ENCODE peak calls at places on chromosomes 12 and 14, in five cellular contexts. S, F, X, K and C are unnamed samples.
A peak's percentile ranks its signal among the peaks of the same experiment; 100 is the strongest.

GRCh38 chr12:38954119-38954746 is 48.8 kb upstream of the CPNE8 start:
- DNase-seq in S (no peak), F (no peak), X (no peak), K (no peak), C (no peak)

GRCh38 chr12:29405561-29405960 is 24.6 kb upstream of the ERGIC2 start:
- DNase-seq in S (no peak), F (no peak), X (no peak), K (no peak), C (no peak)

GRCh38 chr12:69239922-69240624 is 704 bp downstream of the CPSF6 start:
- DNase-seq in S (peak; percentile 43), F (no peak), X (peak; percentile 61), K (peak; percentile 57), C (peak; percentile 38)

GRCh38 chr12:116492703-116493324 is 66.4 kb upstream of the MAP1LC3B2 start:
- DNase-seq in S (peak; percentile 76), F (peak; percentile 72), X (no peak), K (no peak), C (no peak)

GRCh38 chr12:16526693-16527092 is 79.3 kb downstream of the LMO3 start:
- DNase-seq in S (peak; percentile 20), F (peak; percentile 89), X (no peak), K (no peak), C (no peak)

GRCh38 chr12:127726928-127727327 is 540.0 kb upstream of the TMEM132C start:
- DNase-seq in S (no peak), F (no peak), X (no peak), K (no peak), C (no peak)

GRCh38 chr12:51973560-51973959 is 22.1 kb downstream of the ACVR1B start:
- DNase-seq in S (no peak), F (peak; percentile 48), X (no peak), K (no peak), C (no peak)

GRCh38 chr14:75200451-75200850 is 24.0 kb upstream of the TMED10 start:
- DNase-seq in S (no peak), F (no peak), X (peak; percentile 54), K (peak; percentile 27), C (no peak)

GRCh38 chr14:33765251-33765650 is 185.6 kb downstream of the EGLN3 start:
- DNase-seq in S (peak; percentile 44), F (no peak), X (peak; percentile 82), K (no peak), C (peak; percentile 69)

GRCh38 chr12:31651893-31652521 is 7.5 kb upstream of the ETFBKMT start:
- DNase-seq in S (no peak), F (peak; percentile 41), X (no peak), K (no peak), C (peak; percentile 74)

GRCh38 chr14:69398818-69399210 is 322 bp downstream of the SLC39A9 start:
- DNase-seq in S (no peak), F (no peak), X (no peak), K (no peak), C (no peak)

GRCh38 chr12:122981036-122981471 is 573 bp downstream of the ARL6IP4 start:
- DNase-seq in S (peak; percentile 64), F (no peak), X (no peak), K (no peak), C (peak; percentile 47)

GRCh38 chr12:78473136-78473535 is 391.4 kb upstream of the SYT1 start:
- DNase-seq in S (no peak), F (peak; percentile 17), X (no peak), K (no peak), C (peak; percentile 40)

GRCh38 chr14:73397810-73398209 is 60.5 kb downstream of the NUMB start:
- DNase-seq in S (peak; percentile 51), F (no peak), X (no peak), K (no peak), C (no peak)

GRCh38 chr14:57999471-57999870 is 133.6 kb upstream of the SLC35F4 start:
- DNase-seq in S (no peak), F (no peak), X (no peak), K (no peak), C (no peak)

GRCh38 chr14:92511472-92512247 is 1.9 kb upstream of the RIN3 start:
- DNase-seq in S (peak; percentile 98), F (peak; percentile 93), X (peak; percentile 35), K (no peak), C (no peak)

GRCh38 chr12:121465921-121466799 is 66.2 kb downstream of the RNF34 start:
- DNase-seq in S (peak; percentile 32), F (no peak), X (no peak), K (peak; percentile 23), C (no peak)

GRCh38 chr12:131912526-131913274 is 16.4 kb upstream of the PUS1 start:
- DNase-seq in S (peak; percentile 74), F (peak; percentile 41), X (peak; percentile 79), K (no peak), C (no peak)

GRCh38 chr14:74618078-74618952 is 6.3 kb upstream of the LTBP2 start:
- DNase-seq in S (peak; percentile 91), F (no peak), X (no peak), K (no peak), C (no peak)

GRCh38 chr14:31059152-31059924 is 33.2 kb upstream of the STRN3 start:
- DNase-seq in S (peak; percentile 84), F (peak; percentile 57), X (peak; percentile 31), K (no peak), C (no peak)

GRCh38 chr14:22987291-22987690 is 4.9 kb upstream of the AJUBA start:
- DNase-seq in S (no peak), F (no peak), X (no peak), K (no peak), C (no peak)

GRCh38 chr12:49129332-49130150 is 1.7 kb downstream of the TUBA1B start:
- DNase-seq in S (no peak), F (no peak), X (no peak), K (no peak), C (no peak)